ENCODE peak calls at places on chromosomes 2 and 18, in nine cellular contexts. I is LoVo; T is psoas muscle; Q is CD4-positive, alpha-beta T cell; K is myocyte; R is neural crest cell; F is fibroblast of the conjunctiva; G is choroid plexus epithelial cell; J is AG09319. P is an unnamed sample.

GRCh38 chr2:44342854-44343253 is 18.4 kb downstream of the PREPL start:
- DNase-seq in I (no peak), T (no peak), Q (no peak), K (no peak), R (no peak), F (no peak), G (peak; percentile 49), J (no peak), P (no peak)

GRCh38 chr2:20515293-20516220 is 68.7 kb downstream of the RHOB start:
- DNase-seq in I (no peak), T (no peak), Q (no peak), K (no peak), R (no peak), F (no peak), G (no peak), J (no peak), P (no peak)

GRCh38 chr2:41707790-41708451 is 339.9 kb upstream of the PKDCC start:
- DNase-seq in I (no peak), T (no peak), Q (no peak), K (no peak), R (no peak), F (no peak), G (no peak), J (no peak), P (no peak)

GRCh38 chr18:37845498-37845897 is 279.9 kb upstream of the CELF4 start:
- DNase-seq in I (no peak), T (no peak), Q (no peak), K (no peak), R (no peak), F (no peak), G (no peak), J (no peak), P (no peak)

GRCh38 chr18:11259421-11259820 is 110.1 kb upstream of the PIEZO2 start:
- DNase-seq in I (peak; percentile 2), T (peak; percentile 59), Q (no peak), K (no peak), R (no peak), F (no peak), G (peak; percentile 17), J (no peak), P (no peak)

GRCh38 chr2:68734176-68734575 is 435 bp upstream of the ARHGAP25 start:
- DNase-seq in I (no peak), T (no peak), Q (no peak), K (no peak), R (no peak), F (no peak), G (no peak), J (no peak), P (no peak)

GRCh38 chr2:10301946-10302478 is 692 bp upstream of the HPCAL1 start:
- DNase-seq in I (no peak), T (no peak), Q (no peak), K (no peak), R (peak; percentile 31), F (no peak), G (no peak), J (no peak), P (no peak)

GRCh38 chr2:138023298-138023697 is 59.0 kb downstream of the HNMT start:
- DNase-seq in I (no peak), T (no peak), Q (no peak), K (no peak), R (no peak), F (no peak), G (no peak), J (no peak), P (no peak)

GRCh38 chr2:128271891-128272585 is 46.6 kb downstream of the HS6ST1 start:
- DNase-seq in I (no peak), T (peak; percentile 49), Q (no peak), K (no peak), R (no peak), F (no peak), G (no peak), J (no peak), P (no peak)

GRCh38 chr2:216648105-216648504 is 14.9 kb downstream of the IGFBP2 start:
- DNase-seq in I (no peak), T (no peak), Q (no peak), K (no peak), R (no peak), F (no peak), G (peak; percentile 46), J (no peak), P (no peak)

GRCh38 chr18:63947051-63947790 is 1.9 kb upstream of the HMSD start:
- DNase-seq in I (no peak), T (no peak), Q (no peak), K (no peak), R (no peak), F (no peak), G (no peak), J (no peak), P (no peak)

GRCh38 chr2:203987959-203988358 is 51.4 kb downstream of the ICOS start:
- DNase-seq in I (no peak), T (no peak), Q (no peak), K (no peak), R (no peak), F (no peak), G (no peak), J (no peak), P (no peak)

GRCh38 chr18:63889641-63890040 is 2.1 kb downstream of the SERPINB2 start:
- DNase-seq in I (no peak), T (no peak), Q (no peak), K (no peak), R (no peak), F (no peak), G (no peak), J (no peak), P (no peak)

GRCh38 chr2:52034706-52035105 is 1002.8 kb upstream of the NRXN1 start:
- DNase-seq in I (no peak), T (no peak), Q (no peak), K (peak; percentile 6), R (no peak), F (no peak), G (peak; percentile 36), J (no peak), P (no peak)

GRCh38 chr2:7281348-7281747 is 364.1 kb downstream of the RNF144A start:
- DNase-seq in I (no peak), T (no peak), Q (no peak), K (no peak), R (no peak), F (no peak), G (no peak), J (no peak), P (no peak)

GRCh38 chr2:144516981-144517824 is 2.7 kb downstream of the ZEB2 start:
- DNase-seq in I (no peak), T (peak; percentile 78), Q (peak; percentile 25), K (peak; percentile 91), R (no peak), F (peak; percentile 95), G (peak; percentile 98), J (peak; percentile 86), P (peak; percentile 71)

GRCh38 chr2:70367722-70368323 is 66.0 kb upstream of the FAM136A start:
- DNase-seq in I (no peak), T (no peak), Q (no peak), K (no peak), R (no peak), F (peak; percentile 16), G (peak; percentile 5), J (no peak), P (peak; percentile 7)

GRCh38 chr2:237693281-237694039 is 66.1 kb downstream of the LRRFIP1 start:
- DNase-seq in I (peak; percentile 72), T (no peak), Q (no peak), K (no peak), R (no peak), F (no peak), G (peak; percentile 63), J (no peak), P (no peak)

GRCh38 chr18:23958036-23958435 is 56.5 kb upstream of the TTC39C start:
- DNase-seq in I (no peak), T (peak; percentile 75), Q (no peak), K (no peak), R (no peak), F (peak; percentile 22), G (no peak), J (no peak), P (no peak)

GRCh38 chr2:43038034-43038719 is 188.2 kb downstream of the ZFP36L2 start:
- DNase-seq in I (peak; percentile 6), T (peak; percentile 47), Q (no peak), K (no peak), R (no peak), F (peak; percentile 20), G (no peak), J (no peak), P (no peak)

GRCh38 chr18:21678897-21679296 is 25.7 kb downstream of the ABHD3 start:
- DNase-seq in I (no peak), T (no peak), Q (no peak), K (no peak), R (no peak), F (no peak), G (no peak), J (no peak), P (no peak)

GRCh38 chr2:97267411-97268074 is 154.6 kb downstream of the ANKRD36 start:
- DNase-seq in I (no peak), T (peak; percentile 43), Q (no peak), K (no peak), R (no peak), F (no peak), G (no peak), J (no peak), P (no peak)

GRCh38 chr2:1687254-1687653 is 57.1 kb downstream of the PXDN start:
- DNase-seq in I (no peak), T (no peak), Q (no peak), K (no peak), R (no peak), F (no peak), G (no peak), J (no peak), P (no peak)

GRCh38 chr2:204871246-204871953 is 326.1 kb downstream of the PARD3B start:
- DNase-seq in I (no peak), T (no peak), Q (no peak), K (peak; percentile 37), R (no peak), F (peak; percentile 54), G (peak; percentile 76), J (peak; percentile 10), P (peak; percentile 24)

GRCh38 chr18:40937386-40937785 is 1017.6 kb upstream of the PIK3C3 start:
- DNase-seq in I (no peak), T (no peak), Q (no peak), K (no peak), R (no peak), F (no peak), G (peak; percentile 35), J (no peak), P (no peak)

GRCh38 chr18:13558132-13558531 is 168.2 kb downstream of the FAM210A start:
- DNase-seq in I (peak; percentile 7), T (no peak), Q (peak; percentile 16), K (peak; percentile 38), R (peak; percentile 31), F (peak; percentile 12), G (peak; percentile 63), J (no peak), P (no peak)

GRCh38 chr2:199228887-199229819 is 228.6 kb downstream of the SATB2 start:
- DNase-seq in I (no peak), T (no peak), Q (no peak), K (peak; percentile 80), R (no peak), F (peak; percentile 16), G (peak; percentile 61), J (peak; percentile 77), P (peak; percentile 94)

GRCh38 chr2:166812166-166812891 is 76.0 kb upstream of the XIRP2 start:
- DNase-seq in I (no peak), T (no peak), Q (no peak), K (no peak), R (no peak), F (no peak), G (no peak), J (no peak), P (no peak)

P was measured in HFF-Myc.